ENCODE peak calls at places on chromosome 14, in four cellular contexts. T, G, X and C are unnamed samples.
A peak's percentile ranks its signal among the peaks of the same experiment; 100 is the strongest.

GRCh38 chr14:49581961-49582210 is 4.3 kb downstream of the RPS29 start:
- DNase-seq in T (no peak), G (no peak), X (no peak), C (no peak)

GRCh38 chr14:91145396-91146160 is 31.7 kb downstream of the DGLUCY start:
- DNase-seq in T (no peak), G (no peak), X (no peak), C (no peak)

GRCh38 chr14:63759454-63759853 is 31.6 kb upstream of the SGPP1 start:
- DNase-seq in T (no peak), G (no peak), X (no peak), C (no peak)

GRCh38 chr14:74478996-74479635 is 14.0 kb downstream of the NPC2 start:
- DNase-seq in T (no peak), G (peak; percentile 18), X (no peak), C (peak; percentile 21)

GRCh38 chr14:52850520-52850919 is 59.1 kb upstream of the GNPNAT1 start:
- DNase-seq in T (no peak), G (no peak), X (no peak), C (no peak)

GRCh38 chr14:81927069-81927468 is 393.4 kb upstream of the SEL1L start:
- DNase-seq in T (no peak), G (no peak), X (no peak), C (peak; percentile 0)

GRCh38 chr14:52129733-52130132 is 60.9 kb upstream of the NID2 start:
- DNase-seq in T (no peak), G (no peak), X (no peak), C (no peak)

GRCh38 chr14:99784508-99784907 is 8.7 kb upstream of the EML1 start:
- DNase-seq in T (no peak), G (no peak), X (no peak), C (no peak)

GRCh38 chr14:102445066-102445465 is 64.5 kb downstream of the ANKRD9 start:
- DNase-seq in T (no peak), G (no peak), X (no peak), C (no peak)

GRCh38 chr14:86363576-86363975 is 833.6 kb downstream of the FLRT2 start:
- DNase-seq in T (no peak), G (no peak), X (no peak), C (no peak)

GRCh38 chr14:87877877-87878276 is 115.1 kb downstream of the GALC start:
- DNase-seq in T (no peak), G (no peak), X (no peak), C (no peak)

GRCh38 chr14:63650336-63650952 is 8.8 kb upstream of the WDR89 start:
- DNase-seq in T (peak; percentile 20), G (no peak), X (no peak), C (no peak)

GRCh38 chr14:94936411-94936892 is 166.5 kb upstream of the GSC start:
- DNase-seq in T (no peak), G (peak; percentile 49), X (no peak), C (peak; percentile 48)

GRCh38 chr14:106578479-106578878 is 1052.1 kb downstream of the TMEM121 start:
- DNase-seq in T (no peak), G (no peak), X (no peak), C (peak; percentile 29)

GRCh38 chr14:67738740-67739504 is 37.2 kb downstream of the RDH12 start:
- DNase-seq in T (peak; percentile 23), G (no peak), X (peak; percentile 49), C (no peak)

GRCh38 chr14:104150201-104151027 is 12.0 kb downstream of the KIF26A start:
- DNase-seq in T (no peak), G (no peak), X (no peak), C (no peak)

GRCh38 chr14:100710391-100711116 is 16.1 kb upstream of the DLK1 start:
- DNase-seq in T (no peak), G (no peak), X (no peak), C (no peak)

GRCh38 chr14:59707778-59708635 is 131.4 kb upstream of the CCDC175 start:
- DNase-seq in T (no peak), G (no peak), X (no peak), C (no peak)

GRCh38 chr14:33469898-33470297 is 481.0 kb downstream of the EGLN3 start:
- DNase-seq in T (no peak), G (no peak), X (no peak), C (no peak)

GRCh38 chr14:38420045-38420444 is 164.2 kb upstream of the CLEC14A start:
- DNase-seq in T (no peak), G (no peak), X (no peak), C (no peak)

GRCh38 chr14:20184181-20184580 is 6.5 kb upstream of the OR11G2 start:
- DNase-seq in T (no peak), G (no peak), X (no peak), C (no peak)

GRCh38 chr14:33728010-33728498 is 222.8 kb downstream of the EGLN3 start:
- DNase-seq in T (no peak), G (no peak), X (no peak), C (no peak)

GRCh38 chr14:89067293-89067972 is 243.0 kb downstream of the TTC8 start:
- DNase-seq in T (no peak), G (no peak), X (no peak), C (no peak)

GRCh38 chr14:91059576-91060471 is 617 bp downstream of the RPS6KA5 start:
- DNase-seq in T (peak; percentile 53), G (peak; percentile 41), X (no peak), C (peak; percentile 71)

GRCh38 chr14:99601301-99601945 is 2.6 kb downstream of the CCDC85C start:
- DNase-seq in T (no peak), G (no peak), X (no peak), C (no peak)

GRCh38 chr14:72916174-72916573 is 10.1 kb upstream of the DCAF4 start:
- DNase-seq in T (no peak), G (no peak), X (no peak), C (no peak)

GRCh38 chr14:105842105-105842504 is 315.7 kb downstream of the TMEM121 start:
- DNase-seq in T (no peak), G (no peak), X (no peak), C (no peak)

GRCh38 chr14:53948181-53948884 is 8.3 kb downstream of the BMP4 start:
- DNase-seq in T (no peak), G (no peak), X (no peak), C (no peak)

GRCh38 chr14:82070753-82071152 is 537.1 kb upstream of the SEL1L start:
- DNase-seq in T (no peak), G (no peak), X (no peak), C (no peak)

GRCh38 chr14:35355981-35356839 is 48.3 kb downstream of the NFKBIA start:
- DNase-seq in T (no peak), G (no peak), X (no peak), C (peak; percentile 2)

GRCh38 chr14:50520947-50521815 is 11.2 kb downstream of the MAP4K5 start:
- DNase-seq in T (no peak), G (no peak), X (peak; percentile 54), C (no peak)

GRCh38 chr14:75234173-75234855 is 44.3 kb upstream of the FOS start:
- DNase-seq in T (no peak), G (no peak), X (peak; percentile 66), C (no peak)